ENCODE peak calls at places on chromosomes 6 and 20, in four cellular contexts. S is AG10803, Q is testis, P is suprapubic skin. A is an unnamed sample.
A peak's percentile ranks its signal among the peaks of the same experiment; 100 is the strongest.

GRCh38 chr20:45343445-45343866 is 4.8 kb downstream of the SDC4 start:
- DNase-seq in S (no peak), Q (no peak), P (no peak), A (no peak)

GRCh38 chr6:131765081-131765852 is 42.6 kb upstream of the ENPP1 start:
- DNase-seq in S (peak; percentile 96), Q (no peak), P (no peak), A (no peak)

GRCh38 chr6:90286884-90287488 is 9.7 kb downstream of the BACH2 start:
- DNase-seq in S (no peak), Q (peak; percentile 75), P (no peak), A (peak; percentile 74)

GRCh38 chr6:92297101-92297500 is 1122.3 kb downstream of the EPHA7 start:
- DNase-seq in S (peak; percentile 17), Q (no peak), P (no peak), A (no peak)

GRCh38 chr20:6381887-6382286 is 259.1 kb upstream of the FERMT1 start:
- DNase-seq in S (no peak), Q (no peak), P (no peak), A (peak; percentile 27)

GRCh38 chr20:52974155-52974554 is 2.0 kb downstream of the TSHZ2 start:
- DNase-seq in S (no peak), Q (peak; percentile 43), P (no peak), A (no peak)

GRCh38 chr20:40564997-40565680 is 123.9 kb downstream of the MAFB start:
- DNase-seq in S (peak; percentile 52), Q (no peak), P (no peak), A (no peak)

GRCh38 chr20:14477125-14477524 is 139.7 kb upstream of the FLRT3 start:
- DNase-seq in S (peak; percentile 56), Q (no peak), P (no peak), A (no peak)

GRCh38 chr6:149499066-149499465 is 14.3 kb upstream of the ZC3H12D start:
- DNase-seq in S (peak; percentile 56), Q (no peak), P (no peak), A (no peak)

GRCh38 chr20:46741924-46742692 is 32.7 kb downstream of the SLC2A10 start:
- DNase-seq in S (no peak), Q (no peak), P (no peak), A (no peak)

GRCh38 chr6:124996411-124996810 is 34.2 kb downstream of the RNF217 start:
- DNase-seq in S (no peak), Q (no peak), P (no peak), A (no peak)

GRCh38 chr6:159074120-159074684 is 29.4 kb upstream of the TAGAP start:
- DNase-seq in S (peak; percentile 27), Q (peak; percentile 74), P (no peak), A (peak; percentile 69)

GRCh38 chr6:46507426-46507825 is 16.2 kb upstream of the RCAN2 start:
- DNase-seq in S (no peak), Q (no peak), P (no peak), A (no peak)

GRCh38 chr20:53706511-53707031 is 112.9 kb upstream of the ZNF217 start:
- DNase-seq in S (peak; percentile 82), Q (no peak), P (no peak), A (no peak)

GRCh38 chr6:34284563-34285545 is 36.0 kb upstream of the SMIM29 start:
- DNase-seq in S (peak; percentile 90), Q (no peak), P (no peak), A (no peak)

GRCh38 chr6:164322533-164322932 is 908.0 kb downstream of the QKI start:
- DNase-seq in S (peak; percentile 51), Q (no peak), P (no peak), A (no peak)

GRCh38 chr20:46987001-46987400 is 92.4 kb downstream of the EYA2 start:
- DNase-seq in S (peak; percentile 19), Q (no peak), P (no peak), A (no peak)

GRCh38 chr6:36924131-36924530 is 30.4 kb upstream of the PI16 start:
- DNase-seq in S (peak; percentile 49), Q (no peak), P (no peak), A (no peak)

GRCh38 chr6:303948-304558 is 11.8 kb downstream of the DUSP22 start:
- DNase-seq in S (no peak), Q (no peak), P (no peak), A (peak; percentile 85)

GRCh38 chr6:71375676-71376075 is 87.1 kb downstream of the OGFRL1 start:
- DNase-seq in S (no peak), Q (no peak), P (no peak), A (no peak)

GRCh38 chr6:32668226-32668747 is 1.8 kb upstream of the HLA-DQB1 start:
- DNase-seq in S (no peak), Q (peak; percentile 20), P (no peak), A (peak; percentile 6)

GRCh38 chr6:157925771-157926170 is 55.9 kb upstream of the SYNJ2 start:
- DNase-seq in S (no peak), Q (no peak), P (no peak), A (no peak)

DNA sequence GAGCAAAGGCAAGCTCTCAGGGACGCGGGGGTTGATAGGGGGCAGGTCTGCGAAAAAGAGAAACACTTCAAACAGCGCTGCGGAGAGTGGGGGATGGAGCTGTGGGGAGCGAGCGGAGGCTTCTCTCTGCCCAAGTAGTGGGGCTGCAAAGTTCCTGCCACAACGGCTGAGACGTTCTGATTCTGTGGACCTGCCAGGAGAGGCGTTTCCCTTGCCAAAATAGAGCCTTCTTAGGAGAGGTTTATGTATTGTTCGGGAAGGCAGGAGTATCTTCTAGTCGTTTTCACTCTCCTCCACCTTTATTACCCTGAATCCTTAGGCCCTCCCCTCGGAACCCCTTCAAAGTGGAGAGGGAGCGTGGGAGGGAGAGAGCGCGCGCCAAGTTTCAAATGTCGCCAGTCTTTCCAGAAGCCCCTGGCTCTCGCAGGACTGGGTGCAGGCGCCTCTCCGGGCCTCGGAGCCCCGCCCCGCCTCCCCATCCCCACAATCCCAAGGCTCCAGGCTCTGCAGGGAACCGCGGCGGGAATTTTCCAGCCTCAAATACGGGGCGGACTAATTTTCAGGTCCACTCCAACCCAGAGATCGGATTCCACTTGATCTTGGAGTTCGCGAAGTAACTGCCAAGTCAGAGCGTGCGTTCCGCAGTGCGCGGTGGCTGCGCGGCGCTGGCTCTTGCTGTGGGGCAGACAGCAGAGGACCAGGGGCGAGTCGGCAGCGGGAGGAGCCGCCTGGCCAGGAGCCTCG is 10.0 kb upstream of the POU3F2 start:
- DNase-seq in S (no peak), Q (no peak), P (no peak), A (peak; percentile 76)
- H3K4me3 ChIP-seq in S (peak overlapping the region; percentile 13), Q (peak overlapping the region; percentile 32), P (peak overlapping the region; percentile 21), A (peak overlapping the region; percentile 52)

GRCh38 chr6:2942916-2943563 is 28.3 kb downstream of the SERPINB6 start:
- DNase-seq in S (no peak), Q (no peak), P (peak; percentile 35), A (peak; percentile 2)
- H3K4me3 ChIP-seq in S (no peak overlapping the region), Q (no peak overlapping the region), P (no peak overlapping the region), A (no peak overlapping the region)

DNA sequence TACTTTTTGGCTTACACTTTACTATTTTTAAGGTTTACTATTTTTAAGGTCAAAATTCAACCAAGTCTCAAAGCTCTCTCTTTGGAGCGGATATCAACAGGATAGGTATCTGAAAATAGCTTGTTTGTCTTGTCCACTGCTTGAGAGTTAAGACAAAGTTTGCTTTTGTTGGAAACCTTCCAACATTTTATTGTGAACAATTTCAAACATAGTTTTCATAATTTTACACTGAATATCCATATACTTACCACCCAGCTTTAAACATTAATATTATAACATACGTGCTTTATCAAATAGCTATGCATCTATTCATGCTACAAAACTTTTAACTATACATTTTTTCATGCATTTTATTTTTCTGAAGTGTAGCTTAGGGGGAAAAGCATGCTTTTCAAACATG is 109.9 kb downstream of the FYN start:
- DNase-seq in S (no peak), Q (no peak), P (no peak), A (no peak)
- H3K4me3 ChIP-seq in S (no peak overlapping the region), Q (no peak overlapping the region), P (no peak overlapping the region), A (no peak overlapping the region)

DNA sequence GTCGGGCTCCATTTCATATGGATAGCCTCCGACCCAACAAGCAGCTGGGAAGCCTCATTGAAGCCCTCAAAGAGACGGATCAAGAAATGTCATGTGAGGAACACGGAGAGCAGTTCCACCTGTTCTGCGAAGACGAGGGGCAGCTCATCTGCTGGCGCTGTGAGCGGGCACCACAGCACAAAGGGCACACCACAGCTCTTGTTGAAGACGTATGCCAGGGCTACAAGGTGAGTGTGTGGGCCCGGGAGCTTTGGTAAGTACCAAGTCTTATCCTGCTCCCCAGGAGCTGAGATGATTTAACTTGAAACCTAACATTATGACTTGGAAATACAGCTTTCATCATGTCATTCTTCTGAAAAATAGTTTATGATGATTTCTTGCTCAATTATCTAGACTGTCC is 4.1 kb downstream of the TRIM38 start:
- DNase-seq in S (no peak), Q (no peak), P (no peak), A (no peak)
- H3K4me3 ChIP-seq in S (no peak overlapping the region), Q (no peak overlapping the region), P (no peak overlapping the region), A (no peak overlapping the region)

GRCh38 chr6:38725414-38726183 is 10.5 kb downstream of the DNAH8 start:
- DNase-seq in S (no peak), Q (no peak), P (no peak), A (no peak)

GRCh38 chr6:38722037-38722436 is 6.9 kb downstream of the DNAH8 start:
- DNase-seq in S (no peak), Q (no peak), P (no peak), A (no peak)

GRCh38 chr6:38723783-38724182 is 8.7 kb downstream of the DNAH8 start:
- DNase-seq in S (no peak), Q (no peak), P (no peak), A (no peak)

GRCh38 chr6:38722727-38723334 is 7.7 kb downstream of the DNAH8 start:
- DNase-seq in S (no peak), Q (peak; percentile 49), P (no peak), A (no peak)

GRCh38 chr6:38724343-38724742 is 9.2 kb downstream of the DNAH8 start:
- DNase-seq in S (no peak), Q (no peak), P (no peak), A (no peak)
- H3K4me3 ChIP-seq in S (no peak overlapping the region), Q (no peak overlapping the region), P (no peak overlapping the region), A (no peak overlapping the region)

A was measured in H7.